ENCODE peak calls at places on chromosomes 2 and 18, in seven cellular contexts. Q, B, G, P, H, W and N are unnamed samples.

GRCh38 chr2:28276076-28276618 is 116.5 kb upstream of the FOSL2 start:
- DNase-seq in Q (peak; percentile 82), B (no peak), G (no peak), P (no peak), H (peak; percentile 81), W (no peak), N (peak; percentile 98)

GRCh38 chr2:240989451-240990265 is 8.8 kb upstream of the SNED1 start:
- DNase-seq in Q (peak; percentile 59), B (peak; percentile 19), G (peak; percentile 54), P (peak; percentile 63), H (peak; percentile 48), W (peak; percentile 62), N (peak; percentile 49)

GRCh38 chr2:142778289-142778688 is 99.2 kb upstream of the KYNU start:
- DNase-seq in Q (no peak), B (no peak), G (no peak), P (no peak), H (no peak), W (no peak), N (no peak)

GRCh38 chr18:62596145-62597005 is 73.5 kb downstream of the ZCCHC2 start:
- DNase-seq in Q (peak; percentile 36), B (no peak), G (peak; percentile 55), P (peak; percentile 62), H (no peak), W (no peak), N (peak; percentile 49)

GRCh38 chr2:26612034-26612433 is 29.1 kb downstream of the CIB4 start:
- DNase-seq in Q (no peak), B (no peak), G (no peak), P (no peak), H (no peak), W (no peak), N (no peak)

GRCh38 chr18:8607776-8608682 is 1.2 kb upstream of the RAB12 start:
- DNase-seq in Q (no peak), B (no peak), G (no peak), P (no peak), H (no peak), W (peak; percentile 67), N (peak; percentile 45)

GRCh38 chr2:73859721-73860586 is 31.2 kb downstream of the STAMBP start:
- DNase-seq in Q (peak; percentile 51), B (no peak), G (no peak), P (no peak), H (peak; percentile 37), W (no peak), N (peak; percentile 91)

GRCh38 chr18:54852780-54853675 is 24.8 kb downstream of the RAB27B start:
- DNase-seq in Q (no peak), B (no peak), G (no peak), P (no peak), H (no peak), W (no peak), N (no peak)

GRCh38 chr18:55694291-55694690 is 106.3 kb upstream of the TCF4 start:
- DNase-seq in Q (peak; percentile 23), B (no peak), G (no peak), P (no peak), H (no peak), W (no peak), N (peak; percentile 30)

GRCh38 chr2:111910609-111911277 is 12.3 kb downstream of the MERTK start:
- DNase-seq in Q (no peak), B (no peak), G (no peak), P (no peak), H (no peak), W (no peak), N (no peak)

GRCh38 chr2:176122633-176123482 is at the start of gene HOXD9:
- DNase-seq in Q (no peak), B (no peak), G (peak; percentile 67), P (no peak), H (no peak), W (no peak), N (peak; percentile 91)

GRCh38 chr2:104866883-104867350 is 13.0 kb downstream of the POU3F3 start:
- DNase-seq in Q (no peak), B (no peak), G (peak; percentile 54), P (peak; percentile 51), H (no peak), W (no peak), N (no peak)

GRCh38 chr2:205868054-205868453 is 185.8 kb downstream of the NRP2 start:
- DNase-seq in Q (no peak), B (no peak), G (no peak), P (no peak), H (no peak), W (no peak), N (no peak)

GRCh38 chr2:96202152-96202856 is 6.3 kb downstream of the STARD7 start:
- DNase-seq in Q (no peak), B (no peak), G (no peak), P (no peak), H (no peak), W (no peak), N (peak; percentile 44)

GRCh38 chr2:144300632-144301031 is 219.3 kb downstream of the ZEB2 start:
- DNase-seq in Q (no peak), B (no peak), G (no peak), P (no peak), H (no peak), W (no peak), N (no peak)

GRCh38 chr2:147806846-147807245 is 38.0 kb upstream of the ACVR2A start:
- DNase-seq in Q (no peak), B (no peak), G (no peak), P (peak; percentile 28), H (no peak), W (no peak), N (peak; percentile 44)

GRCh38 chr2:145464901-145465300 is 945.0 kb upstream of the ZEB2 start:
- DNase-seq in Q (no peak), B (no peak), G (no peak), P (no peak), H (no peak), W (no peak), N (no peak)

GRCh38 chr2:121974919-121975654 is 219.6 kb downstream of the TSN start:
- DNase-seq in Q (peak; percentile 92), B (peak; percentile 89), G (peak; percentile 94), P (peak; percentile 97), H (peak; percentile 73), W (peak; percentile 86), N (peak; percentile 85)

GRCh38 chr2:20419752-20420151 is 27.1 kb upstream of the RHOB start:
- DNase-seq in Q (no peak), B (no peak), G (no peak), P (no peak), H (no peak), W (no peak), N (no peak)
- H2AFZ ChIP-seq in Q (no peak overlapping the region), B (no peak overlapping the region), G (peak overlapping the region; percentile 92), P (peak overlapping the region; percentile 28), H (no peak overlapping the region), W (no peak overlapping the region), N (no peak overlapping the region)

GRCh38 chr2:46805401-46805951 is 110.1 kb downstream of the MCFD2 start:
- DNase-seq in Q (no peak), B (no peak), G (no peak), P (no peak), H (no peak), W (no peak), N (no peak)

GRCh38 chr2:46804794-46805193 is 110.8 kb downstream of the MCFD2 start:
- DNase-seq in Q (no peak), B (no peak), G (no peak), P (no peak), H (no peak), W (no peak), N (peak; percentile 66)

GRCh38 chr2:46803911-46804670 is 111.5 kb downstream of the MCFD2 start:
- DNase-seq in Q (no peak), B (no peak), G (no peak), P (no peak), H (peak; percentile 68), W (no peak), N (peak; percentile 97)

GRCh38 chr2:46803551-46803885 is 112.1 kb downstream of the MCFD2 start:
- DNase-seq in Q (no peak), B (no peak), G (no peak), P (no peak), H (no peak), W (no peak), N (peak; percentile 30)

GRCh38 chr2:46806526-46806925 is 109.1 kb downstream of the MCFD2 start:
- DNase-seq in Q (no peak), B (no peak), G (no peak), P (no peak), H (no peak), W (no peak), N (peak; percentile 73)
- H3K4me1 ChIP-seq in Q (peaks cover 5% of the 10 kb centered on the region), B (no peaks in the 10 kb centered on the region), G (no peaks in the 10 kb centered on the region), P (no peaks in the 10 kb centered on the region), H (peaks cover 55% of the 10 kb centered on the region), W (no peaks in the 10 kb centered on the region), N (peaks cover 55% of the 10 kb centered on the region)

GRCh38 chr2:188209218-188209617 is 82.5 kb upstream of the GULP1 start:
- DNase-seq in Q (no peak), B (no peak), G (no peak), P (no peak), H (no peak), W (no peak), N (no peak)
- TF ChIP-seq EZH2phosphoT487 in Q (no peak), B (no peak), G (no peak), P (no peak), H (no peak), W (no peak), N (no peak)

GRCh38 chr2:21362101-21362500 is 238.3 kb downstream of the TDRD15 start:
- DNase-seq in Q (no peak), B (no peak), G (no peak), P (no peak), H (no peak), W (no peak), N (no peak)
- H2AFZ ChIP-seq in Q (no peak overlapping the region), B (no peak overlapping the region), G (no peak overlapping the region), P (peak overlapping the region; percentile 5), H (no peak overlapping the region), W (no peak overlapping the region), N (no peak overlapping the region)

GRCh38 chr2:46416739-46417403 is 62.5 kb upstream of the TMEM247 start:
- DNase-seq in Q (no peak), B (no peak), G (no peak), P (no peak), H (no peak), W (no peak), N (no peak)
- H3K4me1 ChIP-seq in Q (no peaks in the 10 kb centered on the region), B (peaks cover 6% of the 10 kb centered on the region), G (no peaks in the 10 kb centered on the region), P (no peaks in the 10 kb centered on the region), H (no peaks in the 10 kb centered on the region), W (no peaks in the 10 kb centered on the region), N (no peaks in the 10 kb centered on the region)

GRCh38 chr2:1738646-1739302 is 5.5 kb downstream of the PXDN start:
- DNase-seq in Q (no peak), B (no peak), G (no peak), P (no peak), H (no peak), W (no peak), N (no peak)

GRCh38 chr2:1736045-1736444 is 8.3 kb downstream of the PXDN start:
- DNase-seq in Q (no peak), B (no peak), G (no peak), P (no peak), H (no peak), W (no peak), N (peak; percentile 59)

GRCh38 chr2:1738163-1738562 is 6.2 kb downstream of the PXDN start:
- DNase-seq in Q (no peak), B (no peak), G (no peak), P (no peak), H (no peak), W (no peak), N (no peak)

GRCh38 chr2:1739322-1739957 is 4.9 kb downstream of the PXDN start:
- DNase-seq in Q (no peak), B (no peak), G (no peak), P (no peak), H (no peak), W (no peak), N (no peak)

GRCh38 chr2:1736997-1737480 is 7.3 kb downstream of the PXDN start:
- DNase-seq in Q (no peak), B (no peak), G (no peak), P (no peak), H (no peak), W (no peak), N (peak; percentile 82)
- TF ChIP-seq EZH2phosphoT487 in Q (no peak), B (no peak), G (no peak), P (no peak), H (no peak), W (no peak), N (no peak)